ENCODE peak calls at places on chromosomes 4 and X, in eight cellular contexts. One of them, this sample, is unnamed.

GRCh38 chr4:115711575-115711974 is 598.2 kb upstream of the NDST4 start:
- DNase-seq in endothelial cell: no peak
- DNase-seq in PC-9: no peak
- DNase-seq in NCI-H2081: no peak
- DNase-seq in breast epithelium: no peak
- DNase-seq in naive B cell: no peak
- DNase-seq in HEK293T: peak
- DNase-seq in amniotic stem cell: no peak
- DNase-seq in this sample: peak

GRCh38 chr4:4392501-4393183 is 5.7 kb downstream of the NSG1 start:
- DNase-seq in endothelial cell: no peak
- DNase-seq in PC-9: no peak
- DNase-seq in NCI-H2081: no peak
- DNase-seq in breast epithelium: no peak
- DNase-seq in naive B cell: no peak
- DNase-seq in HEK293T: no peak
- DNase-seq in amniotic stem cell: no peak
- DNase-seq in this sample: no peak

GRCh38 chrX:55118574-55118973 is 29.8 kb downstream of the PAGE2 start:
- DNase-seq in endothelial cell: no peak
- DNase-seq in PC-9: no peak
- DNase-seq in NCI-H2081: no peak
- DNase-seq in breast epithelium: no peak
- DNase-seq in naive B cell: no peak
- DNase-seq in HEK293T: no peak
- DNase-seq in amniotic stem cell: no peak
- DNase-seq in this sample: no peak

GRCh38 chrX:30153881-30154260 is 61.5 kb upstream of the MAGEB2 start:
- DNase-seq in endothelial cell: no peak
- DNase-seq in PC-9: no peak
- DNase-seq in NCI-H2081: no peak
- DNase-seq in breast epithelium: no peak
- DNase-seq in naive B cell: no peak
- DNase-seq in HEK293T: no peak
- DNase-seq in amniotic stem cell: peak
- DNase-seq in this sample: peak

GRCh38 chrX:11137543-11138139 is 26.5 kb downstream of the HCCS start:
- DNase-seq in endothelial cell: no peak
- DNase-seq in PC-9: no peak
- DNase-seq in NCI-H2081: no peak
- DNase-seq in breast epithelium: no peak
- DNase-seq in naive B cell: no peak
- DNase-seq in HEK293T: no peak
- DNase-seq in amniotic stem cell: no peak
- DNase-seq in this sample: peak

GRCh38 chrX:74579597-74580209 is 34.7 kb downstream of the RLIM start:
- DNase-seq in endothelial cell: no peak
- DNase-seq in PC-9: no peak
- DNase-seq in NCI-H2081: no peak
- DNase-seq in breast epithelium: no peak
- DNase-seq in naive B cell: no peak
- DNase-seq in HEK293T: no peak
- DNase-seq in amniotic stem cell: no peak
- DNase-seq in this sample: no peak

GRCh38 chr4:15197005-15197404 is 194.7 kb downstream of the CPEB2 start:
- DNase-seq in endothelial cell: peak
- DNase-seq in PC-9: no peak
- DNase-seq in NCI-H2081: no peak
- DNase-seq in breast epithelium: no peak
- DNase-seq in naive B cell: no peak
- DNase-seq in HEK293T: peak
- DNase-seq in amniotic stem cell: no peak
- DNase-seq in this sample: peak

GRCh38 chr4:21827575-21827974 is 121.0 kb downstream of the KCNIP4 start:
- DNase-seq in endothelial cell: no peak
- DNase-seq in PC-9: no peak
- DNase-seq in NCI-H2081: no peak
- DNase-seq in breast epithelium: no peak
- DNase-seq in naive B cell: no peak
- DNase-seq in HEK293T: no peak
- DNase-seq in amniotic stem cell: no peak
- DNase-seq in this sample: no peak

GRCh38 chrX:141220342-141221008 is 21.8 kb downstream of the SPANXC start:
- DNase-seq in endothelial cell: no peak
- DNase-seq in PC-9: peak
- DNase-seq in NCI-H2081: no peak
- DNase-seq in breast epithelium: no peak
- DNase-seq in naive B cell: no peak
- DNase-seq in HEK293T: no peak
- DNase-seq in amniotic stem cell: peak
- DNase-seq in this sample: no peak

GRCh38 chr4:121270384-121270783 is 106.3 kb upstream of the TNIP3 start:
- DNase-seq in endothelial cell: no peak
- DNase-seq in PC-9: no peak
- DNase-seq in NCI-H2081: no peak
- DNase-seq in breast epithelium: no peak
- DNase-seq in naive B cell: no peak
- DNase-seq in HEK293T: no peak
- DNase-seq in amniotic stem cell: no peak
- DNase-seq in this sample: no peak

GRCh38 chrX:65300104-65300809 is 234.3 kb downstream of the LAS1L start:
- DNase-seq in endothelial cell: no peak
- DNase-seq in PC-9: no peak
- DNase-seq in NCI-H2081: no peak
- DNase-seq in breast epithelium: no peak
- DNase-seq in naive B cell: no peak
- DNase-seq in HEK293T: no peak
- DNase-seq in amniotic stem cell: no peak
- DNase-seq in this sample: no peak

GRCh38 chr4:153166971-153167501 is 37.2 kb upstream of the TRIM2 start:
- DNase-seq in endothelial cell: no peak
- DNase-seq in PC-9: no peak
- DNase-seq in NCI-H2081: no peak
- DNase-seq in breast epithelium: no peak
- DNase-seq in naive B cell: no peak
- DNase-seq in HEK293T: no peak
- DNase-seq in amniotic stem cell: no peak
- DNase-seq in this sample: no peak

GRCh38 chr4:143246977-143247376 is 62.3 kb downstream of the USP38 start:
- DNase-seq in endothelial cell: no peak
- DNase-seq in PC-9: no peak
- DNase-seq in NCI-H2081: no peak
- DNase-seq in breast epithelium: no peak
- DNase-seq in naive B cell: no peak
- DNase-seq in HEK293T: no peak
- DNase-seq in amniotic stem cell: no peak
- DNase-seq in this sample: no peak

GRCh38 chr4:48899950-48900349 is 6.6 kb downstream of the OCIAD2 start:
- DNase-seq in endothelial cell: no peak
- DNase-seq in PC-9: no peak
- DNase-seq in NCI-H2081: no peak
- DNase-seq in breast epithelium: no peak
- DNase-seq in naive B cell: no peak
- DNase-seq in HEK293T: no peak
- DNase-seq in amniotic stem cell: no peak
- DNase-seq in this sample: peak

GRCh38 chrX:47648376-47648775 is 2.0 kb downstream of the ELK1 start:
- DNase-seq in endothelial cell: no peak
- DNase-seq in PC-9: no peak
- DNase-seq in NCI-H2081: no peak
- DNase-seq in breast epithelium: no peak
- DNase-seq in naive B cell: no peak
- DNase-seq in HEK293T: no peak
- DNase-seq in amniotic stem cell: no peak
- DNase-seq in this sample: no peak

GRCh38 chrX:50609796-50610195 is 139.2 kb upstream of the DGKK start:
- DNase-seq in endothelial cell: no peak
- DNase-seq in PC-9: no peak
- DNase-seq in NCI-H2081: no peak
- DNase-seq in breast epithelium: no peak
- DNase-seq in naive B cell: no peak
- DNase-seq in HEK293T: no peak
- DNase-seq in amniotic stem cell: no peak
- DNase-seq in this sample: peak

GRCh38 chrX:24257011-24257410 is 56.9 kb downstream of the SUPT20HL2 start:
- DNase-seq in endothelial cell: no peak
- DNase-seq in PC-9: no peak
- DNase-seq in NCI-H2081: no peak
- DNase-seq in breast epithelium: no peak
- DNase-seq in naive B cell: no peak
- DNase-seq in HEK293T: no peak
- DNase-seq in amniotic stem cell: no peak
- DNase-seq in this sample: no peak

GRCh38 chr4:126271266-126271665 is 956.5 kb downstream of the FAT4 start:
- DNase-seq in endothelial cell: no peak
- DNase-seq in PC-9: no peak
- DNase-seq in NCI-H2081: no peak
- DNase-seq in breast epithelium: no peak
- DNase-seq in naive B cell: no peak
- DNase-seq in HEK293T: no peak
- DNase-seq in amniotic stem cell: no peak
- DNase-seq in this sample: no peak

GRCh38 chr4:128812360-128812958 is 3.0 kb downstream of the JADE1 start:
- DNase-seq in endothelial cell: peak
- DNase-seq in PC-9: no peak
- DNase-seq in NCI-H2081: peak
- DNase-seq in breast epithelium: no peak
- DNase-seq in naive B cell: no peak
- DNase-seq in HEK293T: peak
- DNase-seq in amniotic stem cell: peak
- DNase-seq in this sample: no peak

GRCh38 chr4:92455329-92455839 is 151.6 kb downstream of the GRID2 start:
- DNase-seq in endothelial cell: no peak
- DNase-seq in PC-9: no peak
- DNase-seq in NCI-H2081: no peak
- DNase-seq in breast epithelium: no peak
- DNase-seq in naive B cell: no peak
- DNase-seq in HEK293T: no peak
- DNase-seq in amniotic stem cell: no peak
- DNase-seq in this sample: no peak

GRCh38 chrX:115561605-115562491 is 874 bp downstream of the PLS3 start:
- DNase-seq in endothelial cell: peak
- DNase-seq in PC-9: peak
- DNase-seq in NCI-H2081: peak
- DNase-seq in breast epithelium: no peak
- DNase-seq in naive B cell: no peak
- DNase-seq in HEK293T: peak
- DNase-seq in amniotic stem cell: peak
- DNase-seq in this sample: peak

GRCh38 chrX:136531951-136532350 is at the start of gene VGLL1:
- DNase-seq in endothelial cell: no peak
- DNase-seq in PC-9: peak
- DNase-seq in NCI-H2081: no peak
- DNase-seq in breast epithelium: no peak
- DNase-seq in naive B cell: no peak
- DNase-seq in HEK293T: no peak
- DNase-seq in amniotic stem cell: no peak
- DNase-seq in this sample: no peak

GRCh38 chrX:103585421-103586313 is at the start of gene TCEAL4:
- DNase-seq in endothelial cell: peak
- DNase-seq in PC-9: no peak
- DNase-seq in NCI-H2081: peak
- DNase-seq in breast epithelium: peak
- DNase-seq in naive B cell: peak
- DNase-seq in HEK293T: peak
- DNase-seq in amniotic stem cell: no peak
- DNase-seq in this sample: peak

This sample was measured in A673.